ENCODE peak calls at places on chromosomes 1 and 21, in eight cellular contexts. One of them, this sample, is unnamed.

GRCh38 chr1:110630770-110631663 is 24.9 kb upstream of the KCNA2 start:
- DNase-seq in GM23338: peak
- DNase-seq in RWPE1: peak
- DNase-seq in ELR: peak
- DNase-seq in hypothalamus: peak
- DNase-seq in H1: peak
- DNase-seq in uterus: peak
- DNase-seq in SHP77: peak
- DNase-seq in this sample: peak

GRCh38 chr21:16551101-16551695 is 821.4 kb downstream of the USP25 start:
- DNase-seq in hypothalamus: no peak
- DNase-seq in GM23338: peak
- DNase-seq in RWPE1: no peak
- DNase-seq in H1: no peak
- DNase-seq in ELR: no peak
- DNase-seq in SHP77: no peak
- DNase-seq in uterus: no peak
- DNase-seq in this sample: no peak

GRCh38 chr1:180548686-180549326 is 10.0 kb upstream of the OVAAL start:
- DNase-seq in ELR: no peak
- DNase-seq in SHP77: no peak
- DNase-seq in H1: no peak
- DNase-seq in hypothalamus: no peak
- DNase-seq in GM23338: no peak
- DNase-seq in RWPE1: no peak
- DNase-seq in uterus: no peak
- DNase-seq in this sample: peak

GRCh38 chr21:38660333-38661295 is 145.1 kb upstream of the ETS2 start:
- DNase-seq in H1: no peak
- DNase-seq in ELR: no peak
- DNase-seq in SHP77: no peak
- DNase-seq in hypothalamus: no peak
- DNase-seq in RWPE1: no peak
- DNase-seq in GM23338: peak
- DNase-seq in uterus: peak
- DNase-seq in this sample: peak

GRCh38 chr1:181178241-181178640 is 89.7 kb downstream of the IER5 start:
- DNase-seq in H1: no peak
- DNase-seq in hypothalamus: no peak
- DNase-seq in RWPE1: no peak
- DNase-seq in SHP77: no peak
- DNase-seq in ELR: no peak
- DNase-seq in uterus: no peak
- DNase-seq in GM23338: no peak
- DNase-seq in this sample: no peak

GRCh38 chr1:241610056-241610815 is 29.9 kb downstream of the CHML start:
- DNase-seq in SHP77: peak
- DNase-seq in GM23338: no peak
- DNase-seq in uterus: no peak
- DNase-seq in H1: no peak
- DNase-seq in ELR: no peak
- DNase-seq in hypothalamus: no peak
- DNase-seq in RWPE1: no peak
- DNase-seq in this sample: peak

GRCh38 chr1:62263813-62264353 is 55.4 kb downstream of the KANK4 start:
- DNase-seq in RWPE1: no peak
- DNase-seq in GM23338: no peak
- DNase-seq in H1: no peak
- DNase-seq in SHP77: no peak
- DNase-seq in ELR: no peak
- DNase-seq in uterus: no peak
- DNase-seq in hypothalamus: no peak
- DNase-seq in this sample: peak

GRCh38 chr1:89725016-89725380 is 92.1 kb downstream of the LRRC8C start:
- DNase-seq in RWPE1: peak
- DNase-seq in hypothalamus: no peak
- DNase-seq in uterus: no peak
- DNase-seq in H1: no peak
- DNase-seq in ELR: peak
- DNase-seq in GM23338: no peak
- DNase-seq in SHP77: no peak
- DNase-seq in this sample: no peak

GRCh38 chr1:81414417-81415087 is 386.2 kb upstream of the ADGRL2 start:
- DNase-seq in RWPE1: peak
- DNase-seq in SHP77: no peak
- DNase-seq in GM23338: peak
- DNase-seq in ELR: peak
- DNase-seq in H1: peak
- DNase-seq in uterus: peak
- DNase-seq in hypothalamus: peak
- DNase-seq in this sample: peak

GRCh38 chr1:160070243-160071163 is 543 bp upstream of the KCNJ10 start:
- DNase-seq in H1: no peak
- DNase-seq in RWPE1: peak
- DNase-seq in uterus: peak
- DNase-seq in SHP77: no peak
- DNase-seq in ELR: peak
- DNase-seq in hypothalamus: peak
- DNase-seq in GM23338: peak
- DNase-seq in this sample: peak

GRCh38 chr1:31712625-31713024 is 8.8 kb upstream of the COL16A1 start:
- DNase-seq in H1: no peak
- DNase-seq in hypothalamus: no peak
- DNase-seq in ELR: peak
- DNase-seq in RWPE1: no peak
- DNase-seq in uterus: peak
- DNase-seq in GM23338: no peak
- DNase-seq in SHP77: no peak
- DNase-seq in this sample: no peak

This sample was measured in NCI-H2029.